ENCODE peak calls at places on chromosome 17, in four cellular contexts. M, E, B and A are unnamed samples.

GRCh38 chr17:14201087-14201486 is 35.6 kb downstream of the CDRT15 start:
- ATAC-seq in M (no peak), E (peak), B (no peak), A (no peak)

GRCh38 chr17:81794509-81794908 is 9.4 kb upstream of the GCGR start:
- ATAC-seq in M (no peak), E (no peak), B (no peak), A (no peak)

GRCh38 chr17:48868916-48869500 is 23.6 kb upstream of the ATP5MC1 start:
- ATAC-seq in M (no peak), E (no peak), B (no peak), A (no peak)

GRCh38 chr17:79459003-79459655 is 151.7 kb downstream of the RBFOX3 start:
- ATAC-seq in M (no peak), E (no peak), B (no peak), A (no peak)

GRCh38 chr17:77273397-77274136 is 132.8 kb downstream of the SEC14L1 start:
- ATAC-seq in M (peak), E (no peak), B (no peak), A (no peak)

GRCh38 chr17:27315322-27315721 is 21.4 kb downstream of the WSB1 start:
- ATAC-seq in M (no peak), E (no peak), B (peak), A (peak)

GRCh38 chr17:27558842-27559505 is 72.0 kb upstream of the LGALS9 start:
- ATAC-seq in M (no peak), E (no peak), B (no peak), A (no peak)

GRCh38 chr17:37213927-37214326 is 161.9 kb upstream of the C17orf78 start:
- ATAC-seq in M (no peak), E (no peak), B (no peak), A (no peak)

GRCh38 chr17:44108440-44109311 is 14.8 kb downstream of the HDAC5 start:
- ATAC-seq in M (no peak), E (no peak), B (peak), A (peak)